ENCODE peak calls at places on chromosome 19, in ten cellular contexts. One of them, this sample, is unnamed.
A peak's percentile ranks its signal among the peaks of the same experiment; 100 is the strongest.

GRCh38 chr19:1291761-1292418 is 6.2 kb downstream of the EFNA2 start:
- DNase-seq in SHP77: no peak
- DNase-seq in H7: no peak
- DNase-seq in left lung: no peak
- DNase-seq in NCI-H2081: no peak
- DNase-seq in activated T-cell treated with anti-CD3 and anti-CD28 coated beads for 1 hour: no peak
- DNase-seq in heart left ventricle: no peak
- DNase-seq in AG10803: no peak
- DNase-seq in progenitor cell of endocrine pancreas: no peak
- DNase-seq in body of pancreas: no peak
- DNase-seq in this sample: no peak

GRCh38 chr19:4393947-4394590 is 6.3 kb downstream of the SH3GL1 start:
- DNase-seq in H7: peak; percentile 51
- DNase-seq in body of pancreas: no peak
- DNase-seq in NCI-H2081: no peak
- DNase-seq in heart left ventricle: no peak
- DNase-seq in SHP77: no peak
- DNase-seq in AG10803: peak; percentile 76
- DNase-seq in left lung: peak; percentile 15
- DNase-seq in activated T-cell treated with anti-CD3 and anti-CD28 coated beads for 1 hour: no peak
- DNase-seq in progenitor cell of endocrine pancreas: no peak
- DNase-seq in this sample: no peak

GRCh38 chr19:37931941-37932655 is 25.1 kb downstream of the SIPA1L3 start:
- DNase-seq in progenitor cell of endocrine pancreas: peak; percentile 62
- DNase-seq in heart left ventricle: peak; percentile 41
- DNase-seq in activated T-cell treated with anti-CD3 and anti-CD28 coated beads for 1 hour: no peak
- DNase-seq in body of pancreas: peak; percentile 92
- DNase-seq in AG10803: peak; percentile 58
- DNase-seq in H7: peak; percentile 83
- DNase-seq in SHP77: peak; percentile 48
- DNase-seq in left lung: peak; percentile 96
- DNase-seq in NCI-H2081: peak; percentile 95
- DNase-seq in this sample: peak; percentile 61

GRCh38 chr19:41886761-41887710 is 4.1 kb downstream of the ARHGEF1 start:
- DNase-seq in AG10803: no peak
- DNase-seq in NCI-H2081: no peak
- DNase-seq in activated T-cell treated with anti-CD3 and anti-CD28 coated beads for 1 hour: peak; percentile 50
- DNase-seq in body of pancreas: peak; percentile 41
- DNase-seq in H7: no peak
- DNase-seq in SHP77: no peak
- DNase-seq in left lung: no peak
- DNase-seq in heart left ventricle: no peak
- DNase-seq in progenitor cell of endocrine pancreas: no peak
- DNase-seq in this sample: no peak

GRCh38 chr19:45172173-45172572 is 5.9 kb downstream of the TRAPPC6A start:
- DNase-seq in H7: no peak
- DNase-seq in body of pancreas: no peak
- DNase-seq in heart left ventricle: no peak
- DNase-seq in left lung: no peak
- DNase-seq in progenitor cell of endocrine pancreas: no peak
- DNase-seq in AG10803: no peak
- DNase-seq in SHP77: no peak
- DNase-seq in activated T-cell treated with anti-CD3 and anti-CD28 coated beads for 1 hour: no peak
- DNase-seq in NCI-H2081: peak; percentile 34
- DNase-seq in this sample: no peak

GRCh38 chr19:35316560-35316959 is 12.4 kb upstream of the CD22 start:
- DNase-seq in body of pancreas: no peak
- DNase-seq in progenitor cell of endocrine pancreas: no peak
- DNase-seq in heart left ventricle: no peak
- DNase-seq in left lung: peak; percentile 33
- DNase-seq in activated T-cell treated with anti-CD3 and anti-CD28 coated beads for 1 hour: no peak
- DNase-seq in NCI-H2081: no peak
- DNase-seq in AG10803: no peak
- DNase-seq in H7: no peak
- DNase-seq in SHP77: no peak
- DNase-seq in this sample: no peak

GRCh38 chr19:35155441-35155840 is 906 bp downstream of the FXYD5 start:
- DNase-seq in left lung: no peak
- DNase-seq in NCI-H2081: no peak
- DNase-seq in H7: no peak
- DNase-seq in SHP77: no peak
- DNase-seq in progenitor cell of endocrine pancreas: no peak
- DNase-seq in AG10803: no peak
- DNase-seq in activated T-cell treated with anti-CD3 and anti-CD28 coated beads for 1 hour: no peak
- DNase-seq in heart left ventricle: no peak
- DNase-seq in body of pancreas: no peak
- DNase-seq in this sample: no peak

GRCh38 chr19:33434886-33435705 is 61.6 kb downstream of the CEBPG start:
- DNase-seq in heart left ventricle: peak; percentile 4
- DNase-seq in left lung: peak; percentile 75
- DNase-seq in H7: peak; percentile 78
- DNase-seq in activated T-cell treated with anti-CD3 and anti-CD28 coated beads for 1 hour: no peak
- DNase-seq in SHP77: no peak
- DNase-seq in AG10803: peak; percentile 20
- DNase-seq in progenitor cell of endocrine pancreas: no peak
- DNase-seq in body of pancreas: no peak
- DNase-seq in NCI-H2081: no peak
- DNase-seq in this sample: no peak

GRCh38 chr19:4057913-4058695 is 8.6 kb downstream of the ZBTB7A start:
- DNase-seq in SHP77: no peak
- DNase-seq in H7: peak; percentile 83
- DNase-seq in AG10803: peak; percentile 91
- DNase-seq in NCI-H2081: no peak
- DNase-seq in left lung: peak; percentile 95
- DNase-seq in progenitor cell of endocrine pancreas: no peak
- DNase-seq in activated T-cell treated with anti-CD3 and anti-CD28 coated beads for 1 hour: no peak
- DNase-seq in heart left ventricle: peak; percentile 89
- DNase-seq in body of pancreas: peak; percentile 83
- DNase-seq in this sample: no peak

GRCh38 chr19:51337141-51337860 is 4.6 kb downstream of the VSIG10L start:
- DNase-seq in NCI-H2081: no peak
- DNase-seq in AG10803: no peak
- DNase-seq in progenitor cell of endocrine pancreas: no peak
- DNase-seq in H7: no peak
- DNase-seq in activated T-cell treated with anti-CD3 and anti-CD28 coated beads for 1 hour: no peak
- DNase-seq in left lung: no peak
- DNase-seq in body of pancreas: no peak
- DNase-seq in SHP77: no peak
- DNase-seq in heart left ventricle: no peak
- DNase-seq in this sample: no peak